ENCODE peak calls at places on chromosome 1, in ten cellular contexts. M is Panc1, U is body of pancreas, V is stomach, H is cardiac muscle cell, Z is left ventricle myocardium inferior, C is tibial artery, T is psoas muscle, L is mammary epithelial cell, E is PC-3. S is an unnamed sample.

GRCh38 chr1:62307516-62308492 is 11.4 kb downstream of the KANK4 start:
- DNase-seq in M (no peak), U (no peak), V (no peak), H (peak; percentile 22), Z (no peak), C (peak; percentile 23), T (no peak), L (peak; percentile 71), E (peak; percentile 58), S (no peak)

GRCh38 chr1:12052008-12052573 is 11.0 kb upstream of the TNFRSF8 start:
- DNase-seq in M (no peak), U (no peak), V (no peak), H (no peak), Z (peak; percentile 45), C (peak; percentile 79), T (peak; percentile 75), L (peak; percentile 79), E (peak; percentile 80), S (peak; percentile 89)

GRCh38 chr1:54277451-54278355 is 77.7 kb downstream of the MRPL37 start:
- DNase-seq in M (no peak), U (peak; percentile 70), V (peak; percentile 76), H (no peak), Z (no peak), C (no peak), T (no peak), L (no peak), E (no peak), S (peak; percentile 51)

GRCh38 chr1:26530898-26531598 is 1.5 kb downstream of the RPS6KA1 start:
- DNase-seq in M (peak; percentile 28), U (peak; percentile 77), V (peak; percentile 81), H (peak; percentile 65), Z (no peak), C (no peak), T (no peak), L (peak; percentile 97), E (peak; percentile 92), S (peak; percentile 93)

GRCh38 chr1:159870704-159871103 is 8.2 kb upstream of the VSIG8 start:
- DNase-seq in M (no peak), U (no peak), V (no peak), H (no peak), Z (no peak), C (no peak), T (no peak), L (no peak), E (no peak), S (no peak)

GRCh38 chr1:230977781-230978490 is 725 bp downstream of the TTC13 start:
- DNase-seq in M (no peak), U (peak; percentile 39), V (peak; percentile 58), H (peak; percentile 61), Z (peak; percentile 23), C (no peak), T (peak; percentile 60), L (peak; percentile 24), E (peak; percentile 57), S (peak; percentile 79)

GRCh38 chr1:167681024-167681423 is 40.8 kb upstream of the MPZL1 start:
- DNase-seq in M (no peak), U (no peak), V (no peak), H (no peak), Z (no peak), C (no peak), T (no peak), L (no peak), E (no peak), S (no peak)

GRCh38 chr1:12104417-12104816 is 41.3 kb downstream of the TNFRSF8 start:
- DNase-seq in M (no peak), U (no peak), V (no peak), H (no peak), Z (no peak), C (no peak), T (no peak), L (no peak), E (no peak), S (no peak)

GRCh38 chr1:150763631-150764223 is 1.9 kb downstream of the CTSS start:
- DNase-seq in M (no peak), U (no peak), V (no peak), H (no peak), Z (no peak), C (no peak), T (no peak), L (no peak), E (no peak), S (no peak)

GRCh38 chr1:172383541-172383940 is 36.9 kb upstream of the C1orf105 start:
- DNase-seq in M (no peak), U (no peak), V (no peak), H (peak; percentile 17), Z (no peak), C (no peak), T (no peak), L (no peak), E (no peak), S (no peak)

GRCh38 chr1:223609961-223610360 is 55.5 kb downstream of the CAPN8 start:
- DNase-seq in M (no peak), U (no peak), V (no peak), H (no peak), Z (no peak), C (no peak), T (no peak), L (no peak), E (no peak), S (no peak)

GRCh38 chr1:225182701-225183100 is 245.1 kb downstream of the LBR start:
- DNase-seq in M (no peak), U (no peak), V (no peak), H (no peak), Z (no peak), C (no peak), T (no peak), L (no peak), E (no peak), S (no peak)

GRCh38 chr1:165855010-165855838 is 27.8 kb downstream of the UCK2 start:
- DNase-seq in M (no peak), U (no peak), V (no peak), H (no peak), Z (no peak), C (no peak), T (no peak), L (no peak), E (no peak), S (no peak)

GRCh38 chr1:224333309-224333926 is 3.4 kb upstream of the NVL start:
- DNase-seq in M (peak; percentile 65), U (no peak), V (no peak), H (peak; percentile 60), Z (no peak), C (no peak), T (no peak), L (peak; percentile 60), E (peak; percentile 86), S (no peak)

GRCh38 chr1:27713139-27713725 is 12.5 kb upstream of the FAM76A start:
- DNase-seq in M (no peak), U (no peak), V (no peak), H (peak; percentile 0), Z (no peak), C (no peak), T (no peak), L (no peak), E (no peak), S (no peak)

GRCh38 chr1:112808861-112809684 is 93.9 kb upstream of the PPM1J start:
- DNase-seq in M (peak; percentile 42), U (peak; percentile 69), V (peak; percentile 77), H (peak; percentile 83), Z (peak; percentile 70), C (no peak), T (peak; percentile 74), L (peak; percentile 62), E (peak; percentile 86), S (peak; percentile 83)

GRCh38 chr1:97254731-97255463 is 533.3 kb downstream of the PTBP2 start:
- DNase-seq in M (no peak), U (no peak), V (no peak), H (no peak), Z (no peak), C (no peak), T (no peak), L (no peak), E (no peak), S (no peak)

GRCh38 chr1:97252925-97253324 is 531.3 kb downstream of the PTBP2 start:
- DNase-seq in M (no peak), U (no peak), V (no peak), H (no peak), Z (no peak), C (no peak), T (no peak), L (no peak), E (no peak), S (no peak)

GRCh38 chr1:97247196-97247595 is 525.6 kb downstream of the PTBP2 start:
- DNase-seq in M (no peak), U (no peak), V (no peak), H (no peak), Z (no peak), C (no peak), T (no peak), L (no peak), E (no peak), S (no peak)

DNA sequence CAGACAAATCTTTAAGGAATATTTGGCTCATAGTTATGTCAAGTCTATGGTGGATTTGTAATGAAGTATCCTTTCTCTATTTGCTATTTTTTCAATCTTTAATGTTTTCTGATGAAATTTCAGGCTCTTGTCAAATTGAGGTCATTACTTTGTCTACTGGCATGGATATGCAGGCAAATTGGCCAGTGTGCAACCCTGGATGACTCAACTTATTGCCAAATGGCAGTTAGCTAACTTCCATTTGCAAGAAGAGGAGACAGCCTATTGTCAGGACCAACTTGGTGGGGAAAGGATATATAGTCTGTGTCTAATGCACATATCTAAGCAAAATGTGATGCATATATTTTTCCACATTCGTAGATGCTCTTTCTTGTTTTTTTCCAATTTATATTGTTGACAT is 530.5 kb downstream of the PTBP2 start:
- DNase-seq in M (no peak), U (no peak), V (no peak), H (no peak), Z (no peak), C (no peak), T (peak; percentile 25), L (peak; percentile 58), E (peak; percentile 20), S (no peak)
- H3K4me1 ChIP-seq in M (no peaks in the 10 kb centered on the region), U (peaks cover 6% of the 10 kb centered on the region), V (peaks cover 4% of the 10 kb centered on the region), H (no peaks in the 10 kb centered on the region), Z (peaks cover 8% of the 10 kb centered on the region), C (no peaks in the 10 kb centered on the region), T (no peaks in the 10 kb centered on the region), L (no peaks in the 10 kb centered on the region), E (no peaks in the 10 kb centered on the region), S (no peaks in the 10 kb centered on the region)

GRCh38 chr1:2060082-2060481 is 9.9 kb downstream of the PRKCZ start:
- DNase-seq in M (no peak), U (no peak), V (no peak), H (no peak), Z (no peak), C (no peak), T (no peak), L (no peak), E (no peak), S (no peak)
- TF ChIP-seq CTCF in M (no peak), U (no peak), V (no peak), H (no peak), Z (no peak), C (no peak), T (no peak), L (no peak), E (no peak), S (no peak)

GRCh38 chr1:200811704-200812103 is 61.1 kb upstream of the GPR25 start:
- DNase-seq in M (no peak), U (no peak), V (no peak), H (peak; percentile 63), Z (no peak), C (no peak), T (no peak), L (no peak), E (no peak), S (no peak)
- H3K36me3 ChIP-seq in M (peaks cover 9% of the 10 kb centered on the region), U (no peaks in the 10 kb centered on the region), V (peaks cover 36% of the 10 kb centered on the region), H (peaks cover 12% of the 10 kb centered on the region), Z (peaks cover 38% of the 10 kb centered on the region), C (peaks cover 54% of the 10 kb centered on the region), T (peaks cover 65% of the 10 kb centered on the region), L (peaks cover 23% of the 10 kb centered on the region), E (peaks cover 31% of the 10 kb centered on the region), S (peaks cover 4% of the 10 kb centered on the region)

GRCh38 chr1:203291201-203292096 is 13.9 kb upstream of the BTG2 start:
- DNase-seq in M (no peak), U (no peak), V (peak; percentile 50), H (no peak), Z (no peak), C (no peak), T (no peak), L (no peak), E (no peak), S (peak; percentile 85)
- H3K4me1 ChIP-seq in M (no peaks in the 10 kb centered on the region), U (peaks cover 56% of the 10 kb centered on the region), V (peaks cover 52% of the 10 kb centered on the region), H (peaks cover 40% of the 10 kb centered on the region), Z (peaks cover 60% of the 10 kb centered on the region), C (no peaks in the 10 kb centered on the region), T (peaks cover 45% of the 10 kb centered on the region), L (peaks cover 26% of the 10 kb centered on the region), E (no peaks in the 10 kb centered on the region), S (peaks cover 37% of the 10 kb centered on the region)